ENCODE peak calls at places on chromosomes 16 and 17, in seven cellular contexts. O, E, Z, R, U, V and K are unnamed samples.

GRCh38 chr17:6910987-6911603 is 79.6 kb upstream of the TEKT1 start:
- DNase-seq in O (peak), E (no peak), Z (no peak), R (peak), U (no peak), V (peak), K (peak)

GRCh38 chr17:58272367-58273280 is 8.1 kb downstream of the MPO start:
- DNase-seq in O (no peak), E (no peak), Z (no peak), R (no peak), U (no peak), V (no peak), K (no peak)

GRCh38 chr17:60327122-60327869 is 64.6 kb downstream of the USP32 start:
- DNase-seq in O (no peak), E (no peak), Z (peak), R (no peak), U (no peak), V (no peak), K (no peak)

GRCh38 chr17:57722704-57723043 is 22.4 kb downstream of the CCDC182 start:
- DNase-seq in O (no peak), E (no peak), Z (no peak), R (no peak), U (no peak), V (no peak), K (no peak)

GRCh38 chr16:21161211-21161610 is 2.7 kb downstream of the LDAF1 start:
- DNase-seq in O (no peak), E (no peak), Z (no peak), R (no peak), U (no peak), V (no peak), K (no peak)

GRCh38 chr17:6187836-6188235 is 117.7 kb downstream of the WSCD1 start:
- DNase-seq in O (peak), E (no peak), Z (no peak), R (peak), U (no peak), V (peak), K (peak)

GRCh38 chr17:15943971-15944719 is 785 bp upstream of the ADORA2B start:
- DNase-seq in O (no peak), E (no peak), Z (no peak), R (no peak), U (no peak), V (no peak), K (no peak)

GRCh38 chr17:35414247-35414646 is 18.1 kb downstream of the SLFN12 start:
- DNase-seq in O (no peak), E (no peak), Z (no peak), R (no peak), U (no peak), V (no peak), K (no peak)

GRCh38 chr16:72061564-72061963 is 1.5 kb upstream of the HPR start:
- DNase-seq in O (no peak), E (no peak), Z (no peak), R (no peak), U (no peak), V (no peak), K (no peak)

GRCh38 chr17:21278304-21279197 is 6.0 kb upstream of the MAP2K3 start:
- DNase-seq in O (no peak), E (peak), Z (no peak), R (no peak), U (no peak), V (no peak), K (no peak)

GRCh38 chr16:60203525-60204124 is 1469.5 kb upstream of the GOT2 start:
- DNase-seq in O (peak), E (no peak), Z (no peak), R (peak), U (no peak), V (peak), K (peak)

GRCh38 chr16:68892214-68892613 is 48.9 kb downstream of the TANGO6 start:
- DNase-seq in O (no peak), E (no peak), Z (no peak), R (no peak), U (no peak), V (no peak), K (no peak)

GRCh38 chr17:50596191-50597037 is 35.9 kb downstream of the CACNA1G start:
- DNase-seq in O (no peak), E (peak), Z (no peak), R (no peak), U (no peak), V (no peak), K (no peak)

GRCh38 chr16:50246299-50247122 is 19.8 kb upstream of the ADCY7 start:
- DNase-seq in O (no peak), E (no peak), Z (no peak), R (no peak), U (no peak), V (no peak), K (no peak)

GRCh38 chr17:74686761-74687160 is 26.0 kb downstream of the CD300LF start:
- DNase-seq in O (peak), E (no peak), Z (no peak), R (no peak), U (no peak), V (no peak), K (no peak)

GRCh38 chr16:24728891-24729242 is 584 bp upstream of the TNRC6A start:
- DNase-seq in O (no peak), E (no peak), Z (no peak), R (no peak), U (no peak), V (no peak), K (no peak)

GRCh38 chr17:8384801-8385335 is 1.9 kb upstream of the RPL26 start:
- DNase-seq in O (peak), E (no peak), Z (no peak), R (peak), U (no peak), V (peak), K (peak)

GRCh38 chr17:27295945-27296344 is 2.0 kb downstream of the WSB1 start:
- DNase-seq in O (no peak), E (no peak), Z (no peak), R (no peak), U (no peak), V (no peak), K (peak)

GRCh38 chr17:28348979-28349378 is 8.3 kb downstream of the POLDIP2 start:
- DNase-seq in O (no peak), E (no peak), Z (no peak), R (no peak), U (no peak), V (no peak), K (no peak)

GRCh38 chr17:6422654-6423241 is 12.2 kb downstream of the AIPL1 start:
- DNase-seq in O (no peak), E (no peak), Z (no peak), R (no peak), U (no peak), V (no peak), K (no peak)

GRCh38 chr16:4525634-4526277 is 12.8 kb downstream of the CDIP1 start:
- DNase-seq in O (no peak), E (no peak), Z (no peak), R (no peak), U (no peak), V (no peak), K (no peak)
- H3K27ac ChIP-seq in O (no peak), E (no peak), Z (no peak), R (no peak), U (no peak), V (no peak), K (no peak)

GRCh38 chr16:87443031-87443430 is 49.8 kb downstream of the ZCCHC14 start:
- DNase-seq in O (no peak), E (no peak), Z (no peak), R (no peak), U (no peak), V (no peak), K (no peak)
- H3K27ac ChIP-seq in O (no peak), E (no peak), Z (no peak), R (no peak), U (no peak), V (peak), K (no peak)

GRCh38 chr17:29640981-29641642 is 18.4 kb upstream of the CORO6 start:
- DNase-seq in O (no peak), E (no peak), Z (no peak), R (no peak), U (no peak), V (no peak), K (peak)

GRCh38 chr17:29643817-29644160 is 21.1 kb upstream of the CORO6 start:
- DNase-seq in O (no peak), E (no peak), Z (no peak), R (no peak), U (no peak), V (no peak), K (no peak)

GRCh38 chr17:29640413-29640812 is 17.7 kb upstream of the CORO6 start:
- DNase-seq in O (no peak), E (no peak), Z (no peak), R (no peak), U (no peak), V (peak), K (peak)

GRCh38 chr17:29645516-29646051 is 22.9 kb upstream of the CORO6 start:
- DNase-seq in O (no peak), E (peak), Z (no peak), R (peak), U (peak), V (peak), K (peak)

GRCh38 chr17:29642171-29642611 is 19.5 kb upstream of the CORO6 start:
- DNase-seq in O (no peak), E (no peak), Z (no peak), R (no peak), U (no peak), V (no peak), K (peak)
- H3K27ac ChIP-seq in O (no peak), E (no peak), Z (no peak), R (no peak), U (no peak), V (no peak), K (peak)

GRCh38 chr16:23676924-23677480 is 1.7 kb upstream of the PLK1 start:
- DNase-seq in O (no peak), E (no peak), Z (no peak), R (peak), U (no peak), V (no peak), K (no peak)
- H3K27ac ChIP-seq in O (no peak), E (peak), Z (no peak), R (no peak), U (no peak), V (no peak), K (no peak)

DNA sequence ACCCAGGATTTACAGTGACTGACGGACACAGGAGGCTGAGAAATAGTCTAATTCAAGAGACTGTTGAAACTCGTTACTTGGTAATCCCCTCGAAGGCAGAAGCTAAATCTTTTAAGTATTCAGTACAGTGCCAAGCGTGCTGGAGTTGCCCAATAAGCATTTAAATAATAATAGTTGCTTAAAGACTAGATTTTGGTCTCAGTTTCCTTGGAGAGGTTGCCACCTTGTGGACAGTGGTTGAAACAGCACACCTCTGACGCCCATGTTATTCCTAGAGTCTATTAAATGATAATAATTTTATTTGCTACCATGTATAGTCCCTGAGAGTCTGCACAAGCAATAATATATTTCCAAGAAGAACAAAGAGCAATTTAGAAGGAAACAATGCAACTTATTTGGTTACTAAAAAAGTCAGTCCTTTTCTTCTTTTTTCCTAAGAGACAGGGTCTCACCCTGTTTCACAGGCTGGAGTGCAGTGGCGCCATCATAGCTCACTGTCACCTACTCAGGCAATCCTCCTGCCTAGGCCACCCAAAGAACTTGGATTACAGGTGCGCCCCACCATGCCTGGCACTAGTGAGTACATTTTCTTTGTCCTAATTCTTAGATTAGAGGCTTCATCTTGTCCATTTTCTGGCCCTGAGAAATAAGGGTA is 138.0 kb upstream of the NUDT7 start:
- DNase-seq in O (peak), E (peak), Z (peak), R (peak), U (no peak), V (peak), K (peak)
- H3K27ac ChIP-seq in O (peak), E (no peak), Z (no peak), R (no peak), U (no peak), V (peak), K (peak)

DNA sequence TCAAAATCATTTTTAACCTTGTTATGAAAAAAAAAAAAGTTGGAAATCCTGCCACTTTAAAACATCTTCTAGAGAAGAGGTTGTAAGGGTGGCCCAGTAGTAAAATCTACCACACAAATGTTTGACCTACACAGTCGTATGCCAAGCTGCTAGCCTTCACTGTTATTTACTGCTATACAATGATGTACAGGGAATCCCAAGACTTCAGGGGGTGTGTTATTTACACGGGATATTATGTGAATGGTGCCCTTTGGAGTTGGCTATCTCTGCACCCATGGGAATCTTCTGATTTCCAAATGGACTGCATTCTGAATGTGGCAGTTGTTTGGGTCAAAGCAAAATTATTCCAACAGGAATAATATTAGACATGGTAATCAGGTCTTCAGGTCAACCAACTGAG is 45.9 kb downstream of the STH start:
- DNase-seq in O (no peak), E (no peak), Z (no peak), R (no peak), U (no peak), V (no peak), K (no peak)
- H3K27ac ChIP-seq in O (no peak), E (peak), Z (no peak), R (no peak), U (no peak), V (no peak), K (no peak)

DNA sequence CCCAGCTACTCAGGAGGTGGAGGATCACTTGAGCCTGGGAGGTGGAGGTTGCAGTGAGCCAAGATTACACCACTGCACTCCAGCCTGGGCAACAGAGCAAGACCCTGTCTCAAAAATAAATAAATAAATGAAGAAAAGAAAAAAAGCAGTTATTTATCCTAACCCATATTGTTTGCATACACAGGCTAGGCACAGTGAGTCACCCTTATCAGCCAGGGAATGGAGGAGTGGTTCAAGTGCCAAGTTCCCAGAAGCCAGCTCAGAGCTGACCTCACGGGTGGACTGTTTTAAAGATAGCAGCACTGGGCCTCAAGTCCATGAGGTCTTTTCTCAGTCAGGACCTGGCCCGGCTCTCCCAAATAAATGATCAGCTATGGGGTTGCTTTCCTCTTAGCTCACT is 22.7 kb upstream of the MGAT5B start:
- DNase-seq in O (no peak), E (no peak), Z (no peak), R (no peak), U (no peak), V (peak), K (no peak)
- H3K27ac ChIP-seq in O (no peak), E (no peak), Z (no peak), R (no peak), U (no peak), V (no peak), K (no peak)

GRCh38 chr16:28495795-28496749 is 1.6 kb downstream of the APOBR start:
- DNase-seq in O (no peak), E (no peak), Z (no peak), R (no peak), U (no peak), V (no peak), K (no peak)
- H3K27ac ChIP-seq in O (no peak), E (peak), Z (no peak), R (no peak), U (no peak), V (no peak), K (no peak)

GRCh38 chr17:79992657-79993389 is 42.8 kb downstream of the TBC1D16 start:
- DNase-seq in O (no peak), E (no peak), Z (no peak), R (no peak), U (no peak), V (no peak), K (no peak)
- H3K27ac ChIP-seq in O (peak), E (peak), Z (no peak), R (no peak), U (no peak), V (peak), K (no peak)

GRCh38 chr16:11361751-11362742 is 16.8 kb downstream of the RMI2 start:
- DNase-seq in O (no peak), E (no peak), Z (no peak), R (no peak), U (no peak), V (no peak), K (no peak)
- H3K27ac ChIP-seq in O (no peak), E (no peak), Z (no peak), R (no peak), U (no peak), V (no peak), K (no peak)